ENCODE peak calls at places on chromosomes 2 and 18, in ten cellular contexts. S is RCC 7860; R is HTR-8/SVneo; A is stimulated activated CD8-positive, alpha-beta memory T cell treated with anti-CD3 and anti-CD28 coated beads, Interleukin-15, amount 100 ng/mL, for 1 hour; I is activated T-cell treated with anti-CD3 and anti-CD28 coated beads for 4 hours; O is skeletal muscle cell; J is cardiac muscle cell; P is astrocyte of the cerebellum; Y is DND-41; T is iPS-NIHi11. E is an unnamed sample.

GRCh38 chr2:159562248-159562647 is 54.1 kb downstream of the BAZ2B start:
- DNase-seq in S (no peak), R (no peak), A (no peak), I (no peak), O (peak; percentile 60), J (peak; percentile 59), P (no peak), Y (no peak), T (no peak), E (no peak)

GRCh38 chr2:80153151-80153550 is 151.4 kb downstream of the LRRTM1 start:
- DNase-seq in S (no peak), R (no peak), A (no peak), I (no peak), O (no peak), J (no peak), P (no peak), Y (no peak), T (no peak), E (no peak)

GRCh38 chr2:206990335-206990734 is 51.0 kb downstream of the CPO start:
- DNase-seq in S (no peak), R (no peak), A (no peak), I (no peak), O (no peak), J (peak; percentile 44), P (no peak), Y (no peak), T (no peak), E (no peak)

GRCh38 chr2:150351922-150352321 is 135.5 kb downstream of the RND3 start:
- DNase-seq in S (no peak), R (no peak), A (no peak), I (no peak), O (no peak), J (no peak), P (no peak), Y (no peak), T (no peak), E (no peak)

GRCh38 chr18:74485860-74486849 is 10.0 kb upstream of the CNDP2 start:
- DNase-seq in S (no peak), R (no peak), A (no peak), I (no peak), O (no peak), J (no peak), P (no peak), Y (no peak), T (no peak), E (no peak)

GRCh38 chr2:144830543-144830942 is 310.6 kb upstream of the ZEB2 start:
- DNase-seq in S (no peak), R (no peak), A (no peak), I (no peak), O (no peak), J (no peak), P (no peak), Y (no peak), T (no peak), E (no peak)

GRCh38 chr18:13558132-13558531 is 168.2 kb downstream of the FAM210A start:
- DNase-seq in S (peak; percentile 6), R (peak; percentile 62), A (no peak), I (no peak), O (no peak), J (peak; percentile 50), P (no peak), Y (peak; percentile 59), T (peak; percentile 76), E (peak; percentile 47)

GRCh38 chr18:6056171-6056932 is 161.0 kb upstream of the TMEM200C start:
- DNase-seq in S (peak; percentile 50), R (no peak), A (no peak), I (no peak), O (peak; percentile 31), J (peak; percentile 41), P (peak; percentile 67), Y (no peak), T (no peak), E (no peak)

GRCh38 chr2:8575011-8575750 is 106.7 kb upstream of the ID2 start:
- DNase-seq in S (no peak), R (no peak), A (peak; percentile 16), I (peak; percentile 14), O (no peak), J (no peak), P (no peak), Y (peak; percentile 88), T (no peak), E (no peak)

GRCh38 chr2:99615247-99615771 is 125.5 kb upstream of the REV1 start:
- DNase-seq in S (no peak), R (peak; percentile 45), A (no peak), I (no peak), O (no peak), J (no peak), P (no peak), Y (no peak), T (peak; percentile 55), E (no peak)

GRCh38 chr2:103161456-103162289 is 399.8 kb downstream of the TMEM182 start:
- DNase-seq in S (peak; percentile 54), R (peak; percentile 25), A (no peak), I (no peak), O (peak; percentile 5), J (peak; percentile 61), P (peak; percentile 73), Y (peak; percentile 21), T (peak; percentile 64), E (peak; percentile 46)

GRCh38 chr2:37768491-37768925 is 97.1 kb upstream of the CDC42EP3 start:
- DNase-seq in S (peak; percentile 98), R (peak; percentile 73), A (no peak), I (no peak), O (peak; percentile 95), J (peak; percentile 95), P (peak; percentile 85), Y (no peak), T (no peak), E (no peak)

GRCh38 chr2:64742678-64743077 is 89.0 kb upstream of the SERTAD2 start:
- DNase-seq in S (no peak), R (no peak), A (no peak), I (no peak), O (no peak), J (no peak), P (no peak), Y (no peak), T (no peak), E (no peak)

GRCh38 chr2:175003875-175004729 is 1.1 kb downstream of the CHN1 start:
- DNase-seq in S (no peak), R (peak; percentile 28), A (no peak), I (no peak), O (no peak), J (no peak), P (no peak), Y (no peak), T (peak; percentile 66), E (no peak)

GRCh38 chr2:65199194-65199593 is 28.4 kb upstream of the ACTR2 start:
- DNase-seq in S (no peak), R (no peak), A (no peak), I (no peak), O (no peak), J (no peak), P (no peak), Y (no peak), T (no peak), E (no peak)

GRCh38 chr2:206642075-206643025 is at the start of gene FAM237A:
- DNase-seq in S (no peak), R (peak; percentile 49), A (no peak), I (no peak), O (peak; percentile 13), J (peak; percentile 73), P (peak; percentile 68), Y (peak; percentile 36), T (peak; percentile 87), E (peak; percentile 65)

GRCh38 chr2:98881153-98881650 is 54.8 kb downstream of the CRACDL start:
- DNase-seq in S (no peak), R (no peak), A (no peak), I (no peak), O (no peak), J (no peak), P (no peak), Y (no peak), T (no peak), E (no peak)

GRCh38 chr2:175097297-175097696 is 70.7 kb downstream of the ATF2 start:
- DNase-seq in S (no peak), R (peak; percentile 18), A (no peak), I (no peak), O (peak; percentile 61), J (peak; percentile 4), P (peak; percentile 71), Y (no peak), T (no peak), E (no peak)

E was measured in dermis microvascular lymphatic vessel endothelial cell.